ENCODE peak calls at places on chromosomes 1 and 21, in five cellular contexts. K, S, G, F and D are unnamed samples.

GRCh38 chr21:25735895-25736597 is 1.3 kb downstream of the GABPA start:
- DNase-seq in K (no peak), S (no peak), G (peak), F (no peak), D (no peak)

GRCh38 chr1:179781962-179782361 is 38.9 kb downstream of the FAM163A start:
- DNase-seq in K (no peak), S (no peak), G (no peak), F (peak), D (no peak)

GRCh38 chr1:226644541-226645176 is 94.4 kb downstream of the ITPKB start:
- DNase-seq in K (no peak), S (no peak), G (no peak), F (no peak), D (no peak)

GRCh38 chr1:30043731-30044408 is 679.5 kb downstream of the MATN1 start:
- DNase-seq in K (no peak), S (no peak), G (no peak), F (no peak), D (no peak)

GRCh38 chr1:151728151-151728711 is 6.9 kb downstream of the RIIAD1 start:
- DNase-seq in K (peak), S (no peak), G (no peak), F (no peak), D (no peak)

GRCh38 chr1:248848596-248848995 is 10.3 kb downstream of the ZNF692 start:
- DNase-seq in K (no peak), S (no peak), G (no peak), F (no peak), D (no peak)

GRCh38 chr21:35202431-35202830 is 153.3 kb upstream of the RUNX1 start:
- DNase-seq in K (no peak), S (peak), G (no peak), F (no peak), D (no peak)

GRCh38 chr1:31705080-31705866 is 1.5 kb upstream of the COL16A1 start:
- DNase-seq in K (peak), S (peak), G (peak), F (peak), D (no peak)

GRCh38 chr1:23026573-23026972 is 7.3 kb downstream of the KDM1A start:
- DNase-seq in K (no peak), S (no peak), G (peak), F (no peak), D (no peak)

GRCh38 chr1:211939876-211940468 is 95.4 kb downstream of the INTS7 start:
- DNase-seq in K (no peak), S (no peak), G (no peak), F (no peak), D (no peak)

GRCh38 chr1:237059244-237059643 is 17.3 kb downstream of the RYR2 start:
- DNase-seq in K (no peak), S (no peak), G (no peak), F (no peak), D (no peak)

GRCh38 chr1:29339176-29339575 is 102.9 kb downstream of the PTPRU start:
- DNase-seq in K (no peak), S (peak), G (no peak), F (no peak), D (no peak)

GRCh38 chr1:154348429-154349076 is 23.2 kb downstream of the ATP8B2 start:
- DNase-seq in K (no peak), S (no peak), G (no peak), F (no peak), D (no peak)

GRCh38 chr1:95982706-95983105 is 738.9 kb upstream of the PTBP2 start:
- DNase-seq in K (no peak), S (no peak), G (peak), F (no peak), D (no peak)

GRCh38 chr1:67724928-67725560 is 40.0 kb downstream of the GADD45A start:
- DNase-seq in K (no peak), S (peak), G (peak), F (peak), D (no peak)

GRCh38 chr1:1004780-1005697 is 5.1 kb upstream of the HES4 start:
- DNase-seq in K (no peak), S (no peak), G (no peak), F (peak), D (no peak)

GRCh38 chr1:48493031-48493430 is 21.0 kb upstream of the SPATA6 start:
- DNase-seq in K (no peak), S (no peak), G (no peak), F (no peak), D (no peak)

GRCh38 chr1:175390522-175391247 is 198.1 kb upstream of the KIAA0040 start:
- DNase-seq in K (no peak), S (no peak), G (peak), F (no peak), D (no peak)

GRCh38 chr1:22364764-22365163 is 86.9 kb upstream of the ZBTB40 start:
- DNase-seq in K (no peak), S (no peak), G (no peak), F (no peak), D (no peak)

GRCh38 chr1:195897072-195897471 is 711.2 kb downstream of the KCNT2 start:
- DNase-seq in K (no peak), S (no peak), G (peak), F (no peak), D (no peak)

GRCh38 chr1:6410248-6410893 is 9.3 kb downstream of the HES2 start:
- DNase-seq in K (no peak), S (peak), G (no peak), F (no peak), D (no peak)

GRCh38 chr1:145711213-145711651 is 4.1 kb upstream of the PDZK1 start:
- DNase-seq in K (no peak), S (no peak), G (no peak), F (no peak), D (no peak)

GRCh38 chr1:212792396-212792908 is 758 bp downstream of the TATDN3 start:
- DNase-seq in K (no peak), S (no peak), G (no peak), F (no peak), D (no peak)

GRCh38 chr1:21397813-21398188 is 42.1 kb upstream of the NBPF3 start:
- DNase-seq in K (no peak), S (no peak), G (no peak), F (peak), D (peak)

GRCh38 chr1:173161510-173162221 is 45.5 kb downstream of the TNFSF4 start:
- DNase-seq in K (no peak), S (peak), G (peak), F (no peak), D (no peak)

GRCh38 chr1:231934797-231935196 is 308.2 kb downstream of the DISC1 start:
- DNase-seq in K (no peak), S (no peak), G (peak), F (peak), D (no peak)

GRCh38 chr1:9882296-9882944 is 27.6 kb downstream of the CTNNBIP1 start:
- DNase-seq in K (no peak), S (no peak), G (no peak), F (no peak), D (no peak)

GRCh38 chr21:14609274-14609673 is 63.2 kb upstream of the SAMSN1 start:
- DNase-seq in K (no peak), S (no peak), G (no peak), F (no peak), D (no peak)

GRCh38 chr1:157377216-157377821 is 175.0 kb downstream of the FCRL5 start:
- DNase-seq in K (no peak), S (no peak), G (peak), F (peak), D (no peak)

GRCh38 chr1:212610575-212610967 is 2.0 kb downstream of the ATF3 start:
- DNase-seq in K (no peak), S (no peak), G (peak), F (no peak), D (no peak)

GRCh38 chr1:151013518-151013917 is 5.3 kb downstream of the PRUNE1 start:
- DNase-seq in K (no peak), S (no peak), G (no peak), F (peak), D (no peak)

GRCh38 chr1:218699411-218699810 is 354.3 kb downstream of the TGFB2 start:
- DNase-seq in K (no peak), S (peak), G (no peak), F (no peak), D (no peak)

GRCh38 chr1:43466403-43466802 is 12.7 kb upstream of the HYI start:
- DNase-seq in K (no peak), S (no peak), G (no peak), F (no peak), D (no peak)